ENCODE peak calls at places on chromosomes 6 and 20, in four cellular contexts. I is thoracic aorta; O is CD8-positive, alpha-beta T cell; D is A549. U is an unnamed sample.

GRCh38 chr6:11496152-11497060 is 41.1 kb upstream of the TMEM170B start:
- DNase-seq in I (no peak), O (peak; percentile 72), D (peak; percentile 83), U (no peak)

GRCh38 chr6:15359335-15359862 is 113.5 kb downstream of the JARID2 start:
- DNase-seq in I (no peak), O (no peak), D (no peak), U (no peak)

GRCh38 chr6:3159805-3160781 is 2.7 kb upstream of the TUBB2A start:
- DNase-seq in I (no peak), O (peak; percentile 77), D (peak; percentile 64), U (no peak)

GRCh38 chr6:78593898-78594666 is 273.3 kb upstream of the IRAK1BP1 start:
- DNase-seq in I (no peak), O (no peak), D (no peak), U (no peak)

GRCh38 chr6:70270287-70271005 is 32.4 kb downstream of the COL9A1 start:
- DNase-seq in I (no peak), O (no peak), D (no peak), U (no peak)

GRCh38 chr20:61975411-61975810 is 90.3 kb downstream of the TAF4 start:
- DNase-seq in I (no peak), O (no peak), D (no peak), U (no peak)

GRCh38 chr6:44172759-44173500 is 14.3 kb downstream of the CAPN11 start:
- DNase-seq in I (peak; percentile 71), O (peak; percentile 81), D (peak; percentile 62), U (peak; percentile 88)

GRCh38 chr20:20215976-20216727 is 151.8 kb upstream of the INSM1 start:
- DNase-seq in I (no peak), O (no peak), D (no peak), U (peak; percentile 43)

GRCh38 chr6:84588697-84589080 is 175.7 kb downstream of the TBX18 start:
- DNase-seq in I (no peak), O (no peak), D (no peak), U (no peak)

GRCh38 chr6:123716506-123716905 is 79.8 kb upstream of the TRDN start:
- DNase-seq in I (no peak), O (no peak), D (peak; percentile 1), U (no peak)

GRCh38 chr6:111899531-111899930 is 26.3 kb upstream of the FYN start:
- DNase-seq in I (no peak), O (no peak), D (no peak), U (no peak)

GRCh38 chr6:1611572-1612385 is 2.1 kb downstream of the FOXC1 start:
- DNase-seq in I (no peak), O (no peak), D (peak; percentile 29), U (no peak)

GRCh38 chr6:6633898-6634734 is 45.6 kb downstream of the LY86 start:
- DNase-seq in I (no peak), O (no peak), D (no peak), U (no peak)

GRCh38 chr20:18018100-18018499 is 39.6 kb downstream of the OVOL2 start:
- DNase-seq in I (no peak), O (no peak), D (no peak), U (no peak)

GRCh38 chr20:57871237-57871632 is 161.4 kb upstream of the PMEPA1 start:
- DNase-seq in I (no peak), O (no peak), D (no peak), U (no peak)

GRCh38 chr6:134564705-134565104 is 246.8 kb upstream of the SGK1 start:
- DNase-seq in I (no peak), O (no peak), D (no peak), U (no peak)

GRCh38 chr6:1271071-1271763 is 40.7 kb upstream of the FOXQ1 start:
- DNase-seq in I (no peak), O (no peak), D (no peak), U (no peak)

GRCh38 chr6:36599791-36600209 is 5.6 kb downstream of the SRSF3 start:
- DNase-seq in I (no peak), O (peak; percentile 54), D (peak; percentile 57), U (no peak)

GRCh38 chr20:44572551-44573500 is 9.6 kb upstream of the PKIG start:
- DNase-seq in I (no peak), O (no peak), D (peak; percentile 43), U (peak; percentile 66)

GRCh38 chr20:36102306-36102705 is 52.2 kb upstream of the EPB41L1 start:
- DNase-seq in I (no peak), O (no peak), D (no peak), U (no peak)

GRCh38 chr20:1907586-1907985 is 12.4 kb downstream of the SIRPA start:
- DNase-seq in I (no peak), O (no peak), D (no peak), U (no peak)

GRCh38 chr6:148451690-148452089 is 109.1 kb downstream of the SASH1 start:
- DNase-seq in I (no peak), O (no peak), D (no peak), U (no peak)

GRCh38 chr6:116948535-116949304 is 71.7 kb downstream of the RFX6 start:
- DNase-seq in I (no peak), O (no peak), D (no peak), U (no peak)

GRCh38 chr6:77433888-77434287 is 29.4 kb downstream of the HTR1B start:
- DNase-seq in I (no peak), O (no peak), D (no peak), U (no peak)

GRCh38 chr20:44861547-44862006 is 23.9 kb upstream of the YWHAB start:
- DNase-seq in I (peak; percentile 75), O (no peak), D (no peak), U (no peak)

GRCh38 chr20:32368930-32369329 is 10.8 kb downstream of the ASXL1 start:
- DNase-seq in I (no peak), O (no peak), D (no peak), U (no peak)

GRCh38 chr6:111653434-111653833 is 47.8 kb upstream of the TRAF3IP2 start:
- DNase-seq in I (no peak), O (no peak), D (no peak), U (no peak)

GRCh38 chr20:36950432-36951197 is 893 bp downstream of the SAMHD1 start:
- DNase-seq in I (no peak), O (peak; percentile 39), D (peak; percentile 16), U (peak; percentile 20)

GRCh38 chr6:108896111-108896661 is 48.0 kb downstream of the ARMC2 start:
- DNase-seq in I (no peak), O (no peak), D (no peak), U (no peak)
- H3K27ac ChIP-seq in I (peak overlapping the region; percentile 86), O (no peak overlapping the region), D (peak overlapping the region; percentile 8), U (peak overlapping the region; percentile 79)

DNA sequence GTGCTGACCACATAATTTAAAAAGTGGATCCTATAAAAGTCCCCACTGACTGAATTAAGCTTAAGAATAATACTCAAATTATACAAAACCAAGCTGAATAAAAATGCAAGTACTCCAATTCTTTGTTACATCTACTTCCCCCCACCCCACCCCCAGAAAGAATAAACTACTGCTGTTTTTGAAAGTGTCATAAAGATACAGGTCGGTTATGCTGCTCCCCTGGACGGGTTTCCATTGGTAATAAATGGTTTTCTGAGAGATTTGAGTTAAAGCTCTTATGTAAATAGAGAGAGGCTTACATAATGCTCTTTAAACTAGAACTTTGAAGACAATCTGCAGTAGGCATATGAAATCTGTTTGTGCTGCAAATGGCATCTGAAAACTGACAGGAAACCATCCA is 10.9 kb upstream of the POU3F2 start:
- DNase-seq in I (no peak), O (no peak), D (no peak), U (no peak)
- H3K4me3 ChIP-seq in I (no peak overlapping the region), O (no peak overlapping the region), D (no peak overlapping the region), U (no peak overlapping the region)

GRCh38 chr6:136526937-136527336 is 23.3 kb downstream of the MAP7 start:
- DNase-seq in I (no peak), O (no peak), D (no peak), U (no peak)

GRCh38 chr6:136527831-136528230 is 22.4 kb downstream of the MAP7 start:
- DNase-seq in I (no peak), O (no peak), D (peak; percentile 60), U (no peak)

GRCh38 chr6:136524936-136525413 is 25.2 kb downstream of the MAP7 start:
- DNase-seq in I (no peak), O (no peak), D (peak; percentile 54), U (no peak)

GRCh38 chr6:136525586-136526195 is 24.5 kb downstream of the MAP7 start:
- DNase-seq in I (no peak), O (no peak), D (peak; percentile 64), U (no peak)

GRCh38 chr6:136526196-136526930 is 23.9 kb downstream of the MAP7 start:
- DNase-seq in I (no peak), O (peak; percentile 22), D (peak; percentile 82), U (peak; percentile 22)
- TF ChIP-seq CTCF in I (peak; percentile 31), O (no peak), D (peak; percentile 12), U (peak; percentile 44)

DNA sequence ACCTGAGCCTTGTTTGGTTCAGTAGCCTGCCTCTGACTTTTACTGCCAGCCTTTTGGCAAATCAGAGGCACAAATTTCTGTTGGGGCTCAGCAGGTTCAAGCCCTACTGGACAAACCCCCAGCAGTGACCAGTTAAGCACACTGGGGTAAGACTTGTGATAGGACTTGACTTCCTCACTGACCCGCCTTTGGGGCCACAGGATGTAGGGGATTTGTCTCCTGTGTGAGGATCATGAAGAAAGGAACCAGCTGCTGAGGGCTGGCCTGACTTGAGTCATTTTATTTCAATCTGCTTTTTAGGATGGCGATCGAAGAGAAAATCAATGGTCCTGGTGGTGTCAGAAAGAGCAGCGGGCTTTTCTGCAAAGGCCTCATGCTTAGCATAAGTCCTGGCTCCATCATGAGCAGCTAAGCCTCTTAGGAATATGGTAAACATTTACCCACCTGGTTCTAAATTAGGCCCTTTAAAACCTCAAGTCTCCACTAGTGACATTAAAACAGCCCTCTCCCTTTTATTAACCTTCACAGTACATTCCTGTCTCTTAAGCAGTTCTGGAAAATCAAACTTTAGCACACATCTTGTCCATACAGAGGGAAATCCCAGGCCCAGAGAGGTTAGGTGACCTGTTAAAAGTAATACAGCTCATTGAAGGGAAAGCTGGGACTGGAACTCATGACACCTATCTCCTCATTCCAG is 16.6 kb downstream of the CHMP4B start:
- DNase-seq in I (no peak), O (no peak), D (no peak), U (no peak)
- H3K27ac ChIP-seq in I (peak overlapping the region; percentile 40), O (no peak overlapping the region), D (no peak overlapping the region), U (peak overlapping the region; percentile 46)

GRCh38 chr6:142855877-142856606 is 88.9 kb downstream of the HIVEP2 start:
- DNase-seq in I (no peak), O (no peak), D (no peak), U (no peak)

GRCh38 chr6:142856857-142857608 is 87.9 kb downstream of the HIVEP2 start:
- DNase-seq in I (no peak), O (peak; percentile 27), D (no peak), U (no peak)

GRCh38 chr6:142856607-142856856 is 88.4 kb downstream of the HIVEP2 start:
- DNase-seq in I (no peak), O (no peak), D (no peak), U (no peak)

GRCh38 chr6:142854589-142855488 is 90.1 kb downstream of the HIVEP2 start:
- DNase-seq in I (no peak), O (no peak), D (no peak), U (no peak)

DNA sequence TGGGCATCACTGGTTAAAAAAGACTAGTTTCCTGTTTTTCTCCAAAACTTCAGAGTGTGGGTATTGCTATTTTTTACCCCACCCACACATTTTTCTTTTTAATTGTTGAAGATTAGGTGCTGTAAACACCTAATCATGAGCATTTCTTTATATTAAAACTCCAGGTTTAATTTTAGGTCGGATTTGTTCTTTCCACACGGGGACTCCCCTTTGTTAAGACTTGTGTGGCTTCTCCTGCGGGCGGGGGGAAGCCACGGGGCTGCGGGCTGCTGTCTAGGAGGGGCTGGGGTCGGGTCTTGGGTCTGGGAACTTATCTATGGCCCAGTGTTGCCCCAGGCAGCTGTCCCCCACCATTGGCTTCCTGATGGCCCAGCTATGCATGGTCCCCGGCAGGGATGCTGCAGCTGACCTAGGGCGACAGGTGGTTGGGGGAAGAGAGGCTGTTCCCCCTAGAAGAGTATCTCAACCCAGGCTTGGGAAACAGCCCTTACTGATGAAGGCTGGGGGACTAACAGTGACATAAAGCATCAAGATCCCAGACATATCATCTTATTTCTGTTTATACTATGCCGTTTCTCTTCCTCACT is 87.3 kb downstream of the HIVEP2 start:
- DNase-seq in I (no peak), O (no peak), D (no peak), U (no peak)
- H3K4me3 ChIP-seq in I (no peak overlapping the region), O (peak overlapping the region; percentile 48), D (no peak overlapping the region), U (no peak overlapping the region)